ENCODE peak calls at places on chromosomes 6 and 20, in four cellular contexts. W, Y, E and C are unnamed samples.

GRCh38 chr6:155313602-155314091 is 637 bp downstream of the TFB1M start:
- DNase-seq in W (peak; percentile 10), Y (no peak), E (no peak), C (no peak)

GRCh38 chr6:38149526-38149925 is 330.0 kb downstream of the ZFAND3 start:
- DNase-seq in W (no peak), Y (peak; percentile 29), E (no peak), C (no peak)

GRCh38 chr6:126913658-126914057 is 204.8 kb upstream of the RSPO3 start:
- DNase-seq in W (no peak), Y (no peak), E (no peak), C (no peak)

GRCh38 chr20:63756648-63756991 is 17.0 kb downstream of the SLC2A4RG start:
- DNase-seq in W (no peak), Y (no peak), E (no peak), C (no peak)

GRCh38 chr20:64105846-64106434 is 1.4 kb downstream of the NPBWR2 start:
- DNase-seq in W (no peak), Y (no peak), E (peak; percentile 43), C (peak; percentile 35)

GRCh38 chr20:38255389-38255788 is 5.1 kb downstream of the KIAA1755 start:
- DNase-seq in W (peak; percentile 61), Y (no peak), E (no peak), C (no peak)

GRCh38 chr6:104887350-104887749 is 27.6 kb upstream of the HACE1 start:
- DNase-seq in W (peak; percentile 41), Y (peak; percentile 43), E (no peak), C (no peak)

GRCh38 chr6:168574699-168575195 is 133.8 kb downstream of the SMOC2 start:
- DNase-seq in W (no peak), Y (no peak), E (no peak), C (no peak)

GRCh38 chr20:9287826-9288225 is 218.9 kb downstream of the PLCB4 start:
- DNase-seq in W (no peak), Y (no peak), E (no peak), C (peak; percentile 23)

GRCh38 chr20:61117725-61118124 is 134.3 kb upstream of the CDH4 start:
- DNase-seq in W (peak; percentile 59), Y (no peak), E (no peak), C (no peak)

GRCh38 chr20:33685328-33686007 is 717 bp downstream of the E2F1 start:
- DNase-seq in W (no peak), Y (peak; percentile 13), E (no peak), C (no peak)

GRCh38 chr6:138349891-138350290 is 27.8 kb upstream of the SMIM28 start:
- DNase-seq in W (peak; percentile 62), Y (no peak), E (no peak), C (no peak)

GRCh38 chr20:34195355-34195754 is 45.9 kb upstream of the ASIP start:
- DNase-seq in W (no peak), Y (no peak), E (no peak), C (no peak)

GRCh38 chr20:50868509-50869495 is 62.4 kb downstream of the ADNP start:
- DNase-seq in W (no peak), Y (no peak), E (peak; percentile 35), C (no peak)

GRCh38 chr6:138109042-138109997 is 2.1 kb upstream of the PERP start:
- DNase-seq in W (peak; percentile 77), Y (peak; percentile 91), E (no peak), C (peak; percentile 85)

GRCh38 chr6:19723533-19723932 is 113.6 kb upstream of the ID4 start:
- DNase-seq in W (peak; percentile 63), Y (no peak), E (no peak), C (no peak)

GRCh38 chr20:63415418-63416108 is 54.4 kb upstream of the CHRNA4 start:
- DNase-seq in W (no peak), Y (no peak), E (no peak), C (no peak)

GRCh38 chr6:3351837-3352524 is 93.2 kb downstream of the PSMG4 start:
- DNase-seq in W (no peak), Y (no peak), E (no peak), C (no peak)

GRCh38 chr6:37131104-37131959 is 38.6 kb upstream of the PIM1 start:
- DNase-seq in W (peak; percentile 77), Y (peak; percentile 52), E (peak; percentile 60), C (no peak)

GRCh38 chr20:15122613-15123012 is 785.2 kb upstream of the FLRT3 start:
- DNase-seq in W (no peak), Y (no peak), E (no peak), C (no peak)

GRCh38 chr6:53496100-53496499 is 48.8 kb downstream of the GCLC start:
- DNase-seq in W (no peak), Y (no peak), E (no peak), C (no peak)

GRCh38 chr20:49993301-49993751 is 10.5 kb downstream of the SNAI1 start:
- DNase-seq in W (no peak), Y (no peak), E (no peak), C (no peak)

GRCh38 chr20:25320035-25320800 is 70.4 kb downstream of the ABHD12 start:
- DNase-seq in W (no peak), Y (no peak), E (no peak), C (peak; percentile 31)

GRCh38 chr20:31908016-31908415 is 37.6 kb downstream of the TTLL9 start:
- DNase-seq in W (no peak), Y (no peak), E (no peak), C (no peak)

GRCh38 chr6:4805553-4806307 is 29.5 kb downstream of the CDYL start:
- DNase-seq in W (peak; percentile 39), Y (peak; percentile 41), E (peak; percentile 61), C (peak; percentile 43)

GRCh38 chr6:27303613-27304272 is 8.3 kb downstream of the POM121L2 start:
- DNase-seq in W (no peak), Y (no peak), E (no peak), C (no peak)

GRCh38 chr20:4341804-4342560 is 326.6 kb upstream of the RNF24 start:
- DNase-seq in W (peak; percentile 68), Y (no peak), E (no peak), C (no peak)

GRCh38 chr6:26268659-26269402 is 96.2 kb upstream of the BTN3A2 start:
- DNase-seq in W (peak; percentile 51), Y (no peak), E (no peak), C (no peak)

GRCh38 chr6:69631552-69632346 is 165.1 kb downstream of the LMBRD1 start:
- DNase-seq in W (peak; percentile 24), Y (no peak), E (no peak), C (no peak)

GRCh38 chr20:3046677-3047462 is 1.0 kb downstream of the MRPS26 start:
- DNase-seq in W (peak; percentile 19), Y (no peak), E (no peak), C (peak; percentile 44)

GRCh38 chr6:157137501-157137900 is 185.8 kb downstream of the TMEM242 start:
- DNase-seq in W (no peak), Y (no peak), E (no peak), C (no peak)

GRCh38 chr6:157135691-157136090 is 187.6 kb downstream of the TMEM242 start:
- DNase-seq in W (peak; percentile 29), Y (no peak), E (no peak), C (no peak)

GRCh38 chr6:157143171-157143884 is 180.0 kb downstream of the TMEM242 start:
- DNase-seq in W (peak; percentile 87), Y (peak; percentile 91), E (no peak), C (no peak)

GRCh38 chr6:157134402-157135074 is 188.8 kb downstream of the TMEM242 start:
- DNase-seq in W (no peak), Y (no peak), E (no peak), C (no peak)

DNA sequence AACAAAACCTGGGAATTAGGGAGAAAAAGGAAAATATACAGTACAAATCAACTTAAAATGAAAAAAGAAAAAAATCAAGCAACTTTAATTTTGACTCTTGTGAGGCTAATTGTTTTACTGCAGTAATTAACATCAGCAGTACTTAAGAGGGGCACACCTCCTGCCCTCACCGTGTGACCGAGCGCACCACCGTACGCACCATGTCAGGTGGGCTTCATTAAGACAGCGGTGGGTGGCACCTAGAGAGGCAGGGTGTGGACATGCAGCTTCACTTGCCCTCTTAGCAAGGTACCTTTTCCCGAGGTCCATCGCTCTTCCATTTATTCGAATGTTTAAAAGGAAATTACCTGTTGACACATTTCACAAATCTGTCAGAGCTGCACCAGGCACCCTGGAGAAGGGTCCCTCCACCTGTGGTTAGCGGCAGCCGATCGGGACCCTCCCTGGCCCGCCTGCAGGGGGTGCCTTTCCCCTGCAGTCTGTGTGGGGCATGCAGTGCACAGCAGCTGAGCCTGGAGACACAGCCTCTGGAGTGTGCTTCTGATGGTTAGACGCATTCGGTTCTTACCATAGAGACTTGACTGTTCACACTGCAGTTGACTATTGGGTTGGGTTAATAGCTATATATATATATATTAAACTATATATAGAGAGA is 184.1 kb downstream of the TMEM242 start:
- DNase-seq in W (no peak), Y (no peak), E (no peak), C (no peak)
- TF ChIP-seq CTCF in W (peak; percentile 41), Y (peak; percentile 37), E (no peak), C (no peak)

DNA sequence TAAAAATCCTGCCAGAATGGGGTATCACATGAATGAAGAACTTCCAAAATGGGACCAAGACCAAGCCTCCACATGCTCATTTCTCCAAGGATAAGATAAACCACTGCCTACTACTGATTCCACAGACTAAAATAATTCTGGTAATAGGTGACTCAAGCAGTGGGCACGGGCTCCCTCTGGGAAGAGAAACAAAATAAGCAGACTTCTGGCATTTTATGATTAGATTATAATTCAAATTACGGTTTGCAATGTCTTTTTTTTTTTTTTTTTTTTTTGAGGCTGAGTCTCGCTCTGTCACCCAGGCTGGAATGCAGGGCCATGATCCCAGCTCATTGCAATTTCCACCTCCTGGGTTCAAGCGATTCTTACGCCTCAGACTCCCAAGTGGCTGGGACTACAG is 16.0 kb downstream of the UQCC1 start:
- DNase-seq in W (peak; percentile 86), Y (peak; percentile 48), E (no peak), C (no peak)
- TF ChIP-seq CTCF in W (peak; percentile 33), Y (no peak), E (no peak), C (no peak)

GRCh38 chr6:142412241-142412640 is 110.4 kb downstream of the ADGRG6 start:
- DNase-seq in W (peak; percentile 12), Y (peak; percentile 44), E (no peak), C (no peak)
- TF ChIP-seq CTCF in W (no peak), Y (no peak), E (no peak), C (no peak)

GRCh38 chr20:57374931-57375651 is 16.1 kb upstream of the RBM38 start:
- DNase-seq in W (no peak), Y (no peak), E (peak; percentile 68), C (no peak)
- TF ChIP-seq CTCF in W (no peak), Y (no peak), E (no peak), C (no peak)